ENCODE peak calls at places on chromosomes 7 and 10, in ten cellular contexts. S, B, Y, E, F, M, D, K, O and W are unnamed samples.

GRCh38 chr10:118704711-118705110 is 50.1 kb downstream of the CACUL1 start:
- DNase-seq in B (no peak), F (no peak), Y (no peak), K (no peak), E (no peak), S (no peak), O (no peak), D (no peak), M (no peak), W (no peak)

GRCh38 chr7:22001345-22002004 is 55.8 kb upstream of the CDCA7L start:
- DNase-seq in K (no peak), S (no peak), D (peak; percentile 67), B (no peak), E (peak; percentile 28), F (peak; percentile 55), M (peak; percentile 80), O (no peak), Y (no peak), W (no peak)

GRCh38 chr7:81284576-81284975 is 365.7 kb upstream of the SEMA3C start:
- DNase-seq in F (no peak), D (no peak), K (no peak), M (peak; percentile 68), E (no peak), S (no peak), B (no peak), O (no peak), Y (no peak), W (no peak)

GRCh38 chr10:55274367-55274766 is 473.3 kb upstream of the PCDH15 start:
- DNase-seq in K (no peak), M (peak; percentile 23), D (no peak), F (no peak), S (no peak), B (no peak), Y (no peak), O (no peak), E (no peak), W (no peak)

GRCh38 chr7:1544178-1544895 is 11.7 kb downstream of the TMEM184A start:
- DNase-seq in F (no peak), D (no peak), Y (no peak), O (peak; percentile 24), E (no peak), K (no peak), S (no peak), M (no peak), B (no peak), W (no peak)

GRCh38 chr7:1669954-1670893 is at the start of gene ELFN1:
- DNase-seq in B (peak; percentile 58), F (peak; percentile 91), O (no peak), D (no peak), Y (no peak), M (no peak), K (no peak), E (no peak), S (peak; percentile 72), W (peak; percentile 96)

GRCh38 chr7:138898255-138898654 is 82.9 kb downstream of the KIAA1549 start:
- DNase-seq in B (no peak), S (no peak), F (no peak), D (no peak), M (peak; percentile 84), O (no peak), Y (no peak), K (no peak), E (no peak), W (no peak)

GRCh38 chr7:74544706-74545469 is 91.2 kb downstream of the GTF2IRD1 start:
- DNase-seq in M (peak; percentile 79), Y (peak; percentile 65), D (peak; percentile 68), E (no peak), K (no peak), F (peak; percentile 46), O (no peak), S (no peak), B (peak; percentile 62), W (peak; percentile 50)

DNA sequence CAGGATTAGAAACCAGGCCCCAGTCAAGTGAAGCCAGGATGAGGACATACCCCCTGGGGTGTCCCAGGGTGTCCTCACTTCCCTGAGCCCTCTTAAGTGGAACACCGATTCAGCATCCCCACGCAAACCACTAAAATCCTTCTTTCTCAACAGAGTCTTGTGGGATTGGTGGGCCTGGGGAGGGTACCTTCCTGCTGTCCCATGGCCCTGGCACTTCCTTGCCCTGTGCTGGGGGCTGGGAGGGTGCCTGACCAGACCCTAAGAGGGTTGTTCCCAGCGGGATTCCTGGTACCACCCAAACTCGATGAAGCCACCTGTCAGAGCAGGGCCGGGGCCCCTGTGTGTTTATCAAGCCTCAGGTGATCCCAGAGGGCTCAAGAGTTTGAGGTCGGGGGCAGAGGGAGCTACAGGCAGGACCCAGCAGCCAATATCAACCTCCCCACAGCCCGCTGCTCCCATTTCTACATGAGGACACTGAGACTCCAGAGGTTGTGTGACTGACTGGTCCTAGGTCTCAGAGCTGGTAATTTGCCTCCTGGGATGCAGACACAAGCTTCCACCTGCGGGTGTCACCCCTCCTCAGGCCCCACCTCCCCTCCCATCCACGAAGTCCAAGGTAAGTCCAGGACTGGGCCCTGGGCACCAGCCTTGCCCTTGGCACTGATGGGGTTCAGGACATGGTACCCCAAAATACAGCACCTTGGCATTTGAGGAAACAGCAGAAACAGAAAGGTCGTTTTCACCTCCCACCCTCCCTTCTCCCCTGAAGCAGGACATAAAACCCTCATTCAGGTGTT is 31.4 kb downstream of the OAT start:
- DNase-seq in S (peak; percentile 66), Y (no peak), E (no peak), F (no peak), D (peak; percentile 14), O (no peak), B (no peak), K (no peak), M (no peak), W (no peak)
- TF ChIP-seq CTCF in S (no peak), Y (no peak), E (no peak), F (peak; percentile 11), D (peak; percentile 30), O (no peak), B (no peak), K (no peak), M (no peak), W (peak; percentile 36)

GRCh38 chr10:15719899-15720634 is at the start of gene ITGA8:
- DNase-seq in Y (peak; percentile 47), M (no peak), B (no peak), S (peak; percentile 80), F (peak; percentile 79), K (no peak), O (peak; percentile 33), D (no peak), E (peak; percentile 37), W (peak; percentile 53)

GRCh38 chr10:15725603-15726002 is 5.9 kb upstream of the ITGA8 start:
- DNase-seq in D (peak; percentile 22), K (no peak), E (no peak), Y (peak; percentile 12), F (peak; percentile 74), M (peak; percentile 48), S (no peak), O (no peak), B (no peak), W (peak; percentile 18)

GRCh38 chr10:15720635-15721310 is 1.1 kb upstream of the ITGA8 start:
- DNase-seq in F (no peak), O (no peak), S (no peak), Y (no peak), B (no peak), E (no peak), M (no peak), D (no peak), K (no peak), W (peak; percentile 35)

GRCh38 chr10:15726042-15726441 is 6.3 kb upstream of the ITGA8 start:
- DNase-seq in S (no peak), Y (no peak), D (no peak), B (no peak), O (no peak), E (no peak), F (no peak), K (no peak), M (no peak), W (no peak)

GRCh38 chr10:15724683-15725082 is 5.0 kb upstream of the ITGA8 start:
- DNase-seq in Y (no peak), E (no peak), M (no peak), D (no peak), K (no peak), O (no peak), S (no peak), F (no peak), B (no peak), W (no peak)
- H3K27ac ChIP-seq in Y (no peak overlapping the region), E (no peak overlapping the region), M (no peak overlapping the region), D (no peak overlapping the region), K (no peak overlapping the region), O (no peak overlapping the region), S (no peak overlapping the region), F (no peak overlapping the region), B (no peak overlapping the region), W (no peak overlapping the region)

GRCh38 chr10:35443858-35444257 is 107.5 kb downstream of the CCNY start:
- DNase-seq in S (no peak), M (no peak), B (no peak), D (no peak), K (no peak), E (no peak), F (no peak), O (no peak), Y (no peak), W (no peak)

GRCh38 chr10:35440016-35440415 is 103.7 kb downstream of the CCNY start:
- DNase-seq in S (no peak), D (no peak), F (no peak), Y (no peak), O (no peak), E (no peak), B (no peak), K (no peak), M (no peak), W (no peak)

GRCh38 chr10:35442006-35442405 is 105.7 kb downstream of the CCNY start:
- DNase-seq in F (no peak), B (no peak), D (no peak), K (no peak), O (no peak), S (no peak), Y (no peak), M (no peak), E (no peak), W (no peak)

GRCh38 chr10:35445150-35445884 is 109.0 kb downstream of the CCNY start:
- DNase-seq in D (no peak), S (no peak), Y (no peak), E (no peak), M (no peak), F (no peak), O (no peak), K (no peak), B (no peak), W (no peak)

GRCh38 chr10:35442592-35442991 is 106.3 kb downstream of the CCNY start:
- DNase-seq in O (no peak), E (no peak), S (no peak), D (no peak), M (no peak), F (no peak), K (no peak), Y (no peak), B (no peak), W (no peak)
- H3K9me3 ChIP-seq in O (peaks cover 6% of the 10 kb centered on the region), E (no peaks in the 10 kb centered on the region), S (peaks cover 59% of the 10 kb centered on the region), D (peaks cover 28% of the 10 kb centered on the region), M (peaks cover 69% of the 10 kb centered on the region), F (no peaks in the 10 kb centered on the region), K (peaks cover 67% of the 10 kb centered on the region), Y (peaks cover 9% of the 10 kb centered on the region), B (no peaks in the 10 kb centered on the region), W (no peaks in the 10 kb centered on the region)

GRCh38 chr7:133916621-133917020 is 210.5 kb upstream of the LRGUK start:
- DNase-seq in S (no peak), K (no peak), E (no peak), O (no peak), Y (no peak), M (no peak), F (no peak), B (no peak), D (no peak), W (no peak)

GRCh38 chr7:133911724-133912123 is 215.4 kb upstream of the LRGUK start:
- DNase-seq in Y (no peak), S (no peak), E (no peak), K (no peak), O (no peak), D (no peak), F (no peak), M (no peak), B (no peak), W (no peak)

GRCh38 chr7:133912916-133913697 is 214.0 kb upstream of the LRGUK start:
- DNase-seq in K (no peak), F (no peak), B (no peak), Y (no peak), E (no peak), S (no peak), M (peak; percentile 81), D (no peak), O (no peak), W (no peak)

GRCh38 chr7:133904766-133905165 is 222.4 kb upstream of the LRGUK start:
- DNase-seq in S (no peak), M (no peak), K (no peak), F (no peak), Y (no peak), E (no peak), D (no peak), B (no peak), O (no peak), W (no peak)

GRCh38 chr7:133910761-133911160 is 216.4 kb upstream of the LRGUK start:
- DNase-seq in E (no peak), O (no peak), D (peak; percentile 5), S (no peak), B (no peak), Y (no peak), F (no peak), K (no peak), M (no peak), W (no peak)
- TF ChIP-seq CTCF in E (no peak), O (no peak), D (no peak), S (no peak), B (no peak), Y (no peak), F (no peak), K (no peak), M (no peak), W (no peak)